ENCODE peak calls at places on chromosomes 16 and 17, in ten cellular contexts. X, Z, C, J, O, E, W, K, M and P are unnamed samples.

GRCh38 chr16:6016530-6017184 is 919.1 kb upstream of the EEF2KMT start:
- DNase-seq in K (no peak), M (peak; percentile 7), C (no peak), X (no peak), O (no peak), E (no peak), W (no peak), Z (no peak), J (no peak), P (no peak)

GRCh38 chr16:86362155-86362849 is 148.0 kb upstream of the FOXF1 start:
- DNase-seq in E (no peak), M (no peak), J (no peak), K (no peak), Z (no peak), O (no peak), W (no peak), X (no peak), C (no peak), P (no peak)

GRCh38 chr17:80177986-80178590 is 8.3 kb downstream of the CARD14 start:
- DNase-seq in M (no peak), O (no peak), C (no peak), K (peak; percentile 39), J (no peak), E (no peak), Z (no peak), X (no peak), W (no peak), P (no peak)

GRCh38 chr17:8674344-8675305 is 44.1 kb upstream of the MYH10 start:
- DNase-seq in X (peak; percentile 65), C (no peak), Z (no peak), O (no peak), M (no peak), E (peak; percentile 32), K (peak; percentile 80), J (no peak), W (peak; percentile 86), P (peak; percentile 73)

GRCh38 chr17:70168979-70169706 is at the start of gene KCNJ2:
- DNase-seq in M (peak; percentile 91), K (peak; percentile 93), O (peak; percentile 87), E (peak; percentile 83), W (peak; percentile 94), X (peak; percentile 79), J (peak; percentile 88), C (peak; percentile 84), Z (peak; percentile 78), P (peak; percentile 55)

GRCh38 chr17:81064746-81065475 is 30.0 kb downstream of the BAIAP2 start:
- DNase-seq in Z (peak; percentile 86), X (peak; percentile 52), C (no peak), J (no peak), W (no peak), K (no peak), M (no peak), E (no peak), O (no peak), P (no peak)

GRCh38 chr17:40597168-40598020 is 32.1 kb upstream of the CCR7 start:
- DNase-seq in K (no peak), Z (no peak), E (no peak), C (no peak), J (no peak), W (no peak), X (no peak), O (no peak), M (no peak), P (no peak)

GRCh38 chr16:69924777-69925191 is 26.4 kb upstream of the CLEC18A start:
- DNase-seq in X (peak; percentile 81), O (peak; percentile 53), Z (no peak), K (peak; percentile 64), J (no peak), E (no peak), M (peak; percentile 57), W (peak; percentile 80), C (no peak), P (peak; percentile 83)

GRCh38 chr17:40218006-40218739 is 931 bp upstream of the WIPF2 start:
- DNase-seq in K (no peak), J (no peak), M (no peak), X (no peak), O (no peak), W (no peak), C (no peak), E (no peak), Z (no peak), P (no peak)

GRCh38 chr17:65055708-65056638 is 567 bp downstream of the GNA13 start:
- DNase-seq in M (peak; percentile 67), J (no peak), Z (peak; percentile 71), X (peak; percentile 22), K (peak; percentile 75), O (peak; percentile 80), W (peak; percentile 66), C (peak; percentile 68), E (peak; percentile 81), P (peak; percentile 64)

GRCh38 chr16:4412854-4413253 is 3.5 kb downstream of the CORO7 start:
- DNase-seq in W (no peak), K (no peak), C (no peak), J (no peak), E (no peak), M (no peak), O (no peak), Z (no peak), X (no peak), P (no peak)

GRCh38 chr17:55238197-55238930 is 26.4 kb upstream of the HLF start:
- DNase-seq in X (peak; percentile 85), C (peak; percentile 90), Z (peak; percentile 97), O (peak; percentile 98), K (peak; percentile 83), E (peak; percentile 96), W (peak; percentile 96), J (peak; percentile 98), M (peak; percentile 96), P (peak; percentile 95)

GRCh38 chr16:68126395-68126794 is 41.2 kb downstream of the NFATC3 start:
- DNase-seq in Z (no peak), W (no peak), C (no peak), J (no peak), M (no peak), K (no peak), X (no peak), O (no peak), E (no peak), P (no peak)

GRCh38 chr16:8946544-8946943 is 17.2 kb downstream of the USP7 start:
- DNase-seq in Z (no peak), K (no peak), O (no peak), X (no peak), W (no peak), J (no peak), C (no peak), E (no peak), M (peak; percentile 38), P (no peak)

GRCh38 chr16:17304814-17305169 is 166.0 kb downstream of the XYLT1 start:
- DNase-seq in X (peak; percentile 5), E (peak; percentile 45), Z (no peak), M (peak; percentile 72), C (no peak), O (no peak), J (no peak), W (no peak), K (no peak), P (no peak)
- TF ChIP-seq CTCF in X (peak; percentile 8), E (no peak), Z (no peak), M (no peak), C (no peak), O (no peak), J (peak; percentile 20), W (no peak), K (no peak), P (no peak)

DNA sequence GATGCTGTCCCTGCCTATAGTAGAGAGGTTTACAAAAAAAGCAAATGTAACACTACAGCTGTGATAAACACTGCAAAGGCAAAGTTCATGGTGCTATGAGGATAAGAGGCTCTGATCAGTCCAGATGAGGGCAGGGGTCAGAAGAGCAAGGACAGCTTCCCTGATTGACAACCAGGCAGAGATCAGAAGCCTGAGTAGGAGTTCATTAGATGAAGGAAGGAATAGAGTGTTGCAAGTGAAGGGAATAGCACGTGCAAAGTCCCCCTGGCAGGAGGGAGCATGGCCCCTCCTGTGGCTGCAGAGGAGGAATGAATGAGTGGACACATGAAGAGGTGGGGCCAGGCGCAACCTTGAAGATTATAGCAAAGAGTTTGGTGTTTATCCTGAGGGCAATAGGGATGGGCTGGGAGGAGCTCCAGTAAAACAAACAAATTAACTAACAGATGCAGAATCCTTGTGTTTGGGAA is 208.4 kb upstream of the IRX5 start:
- DNase-seq in C (no peak), M (no peak), J (no peak), O (no peak), E (no peak), X (no peak), Z (no peak), K (no peak), W (no peak), P (no peak)
- TF ChIP-seq POLR2A in C (no peak), M (no peak), J (no peak), O (no peak), E (no peak), X (no peak), Z (no peak), K (no peak), W (no peak), P (no peak)

DNA sequence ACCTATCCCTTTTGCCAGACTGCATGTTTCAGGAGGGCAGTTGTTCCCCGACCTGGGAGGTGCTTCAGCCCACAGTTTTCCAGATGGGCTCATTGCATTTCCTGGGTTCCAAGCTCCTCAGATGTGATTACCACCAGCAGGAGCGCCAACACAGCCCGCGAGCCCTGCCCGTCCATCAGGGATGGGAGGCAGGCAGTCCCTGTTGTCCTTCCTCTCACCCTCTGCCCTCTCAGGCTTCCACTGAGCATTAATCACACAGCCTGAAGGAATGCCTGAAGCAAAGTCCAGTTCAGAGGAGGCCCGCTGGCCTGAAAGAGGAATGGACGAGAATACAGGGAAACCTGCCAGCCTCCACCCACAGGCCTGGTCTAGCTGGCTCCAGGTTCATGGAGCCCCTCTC is 256.3 kb upstream of the SDK2 start:
- DNase-seq in K (no peak), E (no peak), Z (no peak), M (no peak), O (no peak), X (no peak), J (no peak), C (no peak), W (no peak), P (no peak)
- H3K27me3 ChIP-seq in K (no peaks in the 10 kb centered on the region), E (peaks cover 6% of the 10 kb centered on the region), Z (no peaks in the 10 kb centered on the region), M (peaks cover 5% of the 10 kb centered on the region), O (no peaks in the 10 kb centered on the region), X (no peaks in the 10 kb centered on the region), J (peaks cover 57% of the 10 kb centered on the region), C (peaks cover 36% of the 10 kb centered on the region), W (peaks cover 19% of the 10 kb centered on the region), P (peaks cover 24% of the 10 kb centered on the region)

DNA sequence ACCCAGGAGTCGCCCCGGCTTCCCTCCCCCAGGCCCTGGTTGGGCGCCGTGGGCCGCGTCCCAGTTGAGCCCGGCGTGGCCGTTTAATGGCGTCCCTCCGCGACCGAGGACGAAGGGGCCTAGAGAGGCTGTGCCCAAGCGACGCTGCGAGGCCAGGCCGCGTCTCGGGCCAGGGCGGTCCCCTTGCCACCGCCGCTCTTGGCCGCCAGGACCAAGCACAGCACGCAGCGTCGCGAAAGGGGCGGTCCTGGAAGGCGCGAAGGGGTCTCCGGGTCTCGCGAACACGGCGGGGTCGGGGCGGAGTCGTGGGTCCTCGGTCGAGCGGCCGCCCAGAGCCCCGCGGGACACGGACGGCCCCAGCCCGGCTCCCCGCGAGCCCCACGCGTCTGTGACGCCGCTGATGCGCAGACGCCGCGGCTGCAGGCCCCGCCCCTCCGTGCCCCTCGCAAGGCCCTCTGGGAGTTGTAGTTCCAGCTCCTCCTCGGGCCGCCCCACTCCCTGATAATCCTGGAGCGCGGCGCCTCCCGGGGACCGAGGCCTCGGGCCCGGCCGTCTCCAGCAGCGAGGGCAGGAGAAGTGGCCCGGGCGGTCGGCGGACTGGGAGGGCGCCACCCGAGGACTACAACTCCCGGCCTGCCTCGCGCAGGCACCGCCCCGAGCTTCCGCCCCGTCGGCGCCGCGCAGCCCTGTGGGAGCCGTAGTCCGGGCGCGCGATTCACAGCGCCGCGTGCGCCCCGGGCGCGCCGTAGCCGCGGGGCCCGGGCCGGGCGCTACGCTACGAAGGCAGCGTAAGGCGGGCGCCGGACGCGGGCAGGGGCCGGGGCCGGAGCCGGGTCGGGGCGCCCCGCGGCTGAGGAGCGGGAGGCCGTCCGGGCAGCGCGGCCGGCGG is at the start of gene CAPN15:
- DNase-seq in J (peak; percentile 94), O (peak; percentile 88), M (peak; percentile 89), Z (peak; percentile 91), E (peak; percentile 89), C (peak; percentile 87), X (peak; percentile 79), K (peak; percentile 90), W (peak; percentile 90), P (peak; percentile 88)
- TF ChIP-seq CTCF in J (no peak), O (peak; percentile 45), M (no peak), Z (no peak), E (peak; percentile 29), C (peak; percentile 31), X (no peak), K (no peak), W (peak; percentile 20), P (peak; percentile 56)